ENCODE peak calls at places on chromosomes 13 and 19, in nine cellular contexts. Y is PC-3, V is GM23248, T is H1, D is neural progenitor cell, Q is fibroblast of lung, J is mesendoderm, O is colonic mucosa, U is kidney. L is an unnamed sample.

GRCh38 chr13:111516712-111517640 is 196.5 kb downstream of the TEX29 start:
- DNase-seq in Y (no peak), V (no peak), T (no peak), D (no peak), Q (no peak), J (no peak), O (no peak), U (peak), L (no peak)

GRCh38 chr13:98443329-98443728 is 133.6 kb downstream of the STK24 start:
- DNase-seq in Y (peak), V (peak), T (no peak), D (no peak), Q (peak), J (peak), O (no peak), U (peak), L (peak)

GRCh38 chr13:70203661-70204229 is 95.5 kb upstream of the KLHL1 start:
- DNase-seq in Y (peak), V (no peak), T (no peak), D (peak), Q (no peak), J (peak), O (no peak), U (no peak), L (no peak)

GRCh38 chr13:25840931-25841330 is 210.9 kb downstream of the SHISA2 start:
- DNase-seq in Y (peak), V (no peak), T (no peak), D (no peak), Q (no peak), J (peak), O (no peak), U (no peak), L (no peak)

GRCh38 chr19:44986389-44986788 is 14.9 kb upstream of the RELB start:
- DNase-seq in Y (no peak), V (no peak), T (no peak), D (no peak), Q (no peak), J (no peak), O (no peak), U (no peak), L (no peak)

GRCh38 chr19:22595918-22596341 is 38.2 kb upstream of the ZNF492 start:
- DNase-seq in Y (no peak), V (no peak), T (no peak), D (no peak), Q (no peak), J (no peak), O (no peak), U (no peak), L (no peak)

GRCh38 chr13:67844544-67844943 is 614.4 kb upstream of the PCDH9 start:
- DNase-seq in Y (peak), V (no peak), T (no peak), D (no peak), Q (peak), J (no peak), O (no peak), U (no peak), L (no peak)

GRCh38 chr19:31304877-31305312 is 44.3 kb downstream of the TSHZ3 start:
- DNase-seq in Y (no peak), V (no peak), T (no peak), D (no peak), Q (no peak), J (no peak), O (no peak), U (no peak), L (no peak)

GRCh38 chr19:4955274-4955673 is 13.6 kb upstream of the KDM4B start:
- DNase-seq in Y (no peak), V (no peak), T (no peak), D (no peak), Q (no peak), J (no peak), O (no peak), U (no peak), L (no peak)

GRCh38 chr19:10070730-10071446 is 15.2 kb upstream of the SHFL start:
- DNase-seq in Y (no peak), V (no peak), T (no peak), D (peak), Q (no peak), J (no peak), O (no peak), U (peak), L (no peak)

GRCh38 chr13:80979035-80979641 is 638.2 kb upstream of the SPRY2 start:
- DNase-seq in Y (peak), V (peak), T (peak), D (peak), Q (peak), J (peak), O (peak), U (no peak), L (peak)

GRCh38 chr19:12596927-12597548 is 13.6 kb downstream of the ZNF490 start:
- DNase-seq in Y (no peak), V (no peak), T (no peak), D (no peak), Q (no peak), J (no peak), O (no peak), U (no peak), L (no peak)

GRCh38 chr13:30872685-30873443 is 33.2 kb upstream of the MEDAG start:
- DNase-seq in Y (no peak), V (peak), T (no peak), D (peak), Q (peak), J (peak), O (no peak), U (no peak), L (no peak)
- H3K9ac ChIP-seq in Y (no peak), V (peak), T (no peak), D (no peak), Q (peak), J (peak), O (no peak), U (no peak), L (no peak)

GRCh38 chr19:47376589-47377144 is 27.6 kb downstream of the DHX34 start:
- DNase-seq in Y (no peak), V (no peak), T (no peak), D (no peak), Q (no peak), J (no peak), O (no peak), U (no peak), L (no peak)

GRCh38 chr19:47377801-47378200 is 28.7 kb downstream of the DHX34 start:
- DNase-seq in Y (no peak), V (no peak), T (no peak), D (no peak), Q (no peak), J (no peak), O (no peak), U (no peak), L (no peak)

GRCh38 chr19:47377208-47377701 is 28.1 kb downstream of the DHX34 start:
- DNase-seq in Y (no peak), V (no peak), T (no peak), D (no peak), Q (no peak), J (peak), O (no peak), U (no peak), L (no peak)

GRCh38 chr19:47374876-47375693 is 26.0 kb downstream of the DHX34 start:
- DNase-seq in Y (no peak), V (no peak), T (no peak), D (no peak), Q (no peak), J (no peak), O (no peak), U (no peak), L (no peak)

GRCh38 chr19:47375694-47376588 is 26.8 kb downstream of the DHX34 start:
- DNase-seq in Y (no peak), V (no peak), T (no peak), D (no peak), Q (no peak), J (no peak), O (no peak), U (no peak), L (no peak)
- H3K9ac ChIP-seq in Y (no peak), V (no peak), T (no peak), D (no peak), Q (no peak), J (no peak), O (no peak), U (no peak), L (no peak)

DNA sequence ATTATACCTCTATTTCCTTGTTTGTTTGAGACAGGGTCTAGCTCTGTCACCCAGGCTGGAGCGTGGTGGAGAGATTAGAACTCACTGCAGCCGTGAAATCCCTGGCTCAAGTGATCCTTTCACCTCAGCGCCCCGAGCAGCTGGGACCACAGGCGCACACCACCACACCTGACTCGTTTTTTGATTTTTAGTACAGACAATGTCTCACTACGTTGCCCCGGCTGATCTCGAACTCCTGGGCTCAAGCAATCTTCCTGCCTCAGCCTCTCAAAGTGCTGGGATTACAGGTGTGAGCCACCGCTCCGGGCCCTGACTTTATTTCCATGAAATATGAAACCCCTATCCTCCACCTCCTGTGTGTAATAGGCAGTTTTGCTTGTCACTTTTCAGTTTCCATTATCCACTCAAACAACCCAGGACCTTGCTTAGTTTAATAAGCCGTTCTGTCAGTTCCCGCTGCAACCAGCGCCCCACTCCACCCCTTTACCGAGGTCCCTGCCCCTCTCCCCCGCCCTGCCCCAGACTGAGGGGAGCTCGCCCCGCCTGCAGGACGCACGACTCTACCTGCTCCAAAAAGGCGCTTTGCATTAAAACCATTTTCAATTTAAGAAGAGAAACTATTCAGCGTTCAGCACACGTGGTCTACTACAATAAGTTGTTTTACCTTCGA is 16.9 kb downstream of the ZNF816 start:
- DNase-seq in Y (no peak), V (no peak), T (no peak), D (no peak), Q (no peak), J (no peak), O (no peak), U (no peak), L (no peak)
- H3K9ac ChIP-seq in Y (peak), V (no peak), T (no peak), D (no peak), Q (no peak), J (no peak), O (peak), U (no peak), L (no peak)

GRCh38 chr19:1183543-1184172 is 9.6 kb upstream of the SBNO2 start:
- DNase-seq in Y (peak), V (no peak), T (no peak), D (no peak), Q (peak), J (peak), O (peak), U (peak), L (no peak)
- H3K9ac ChIP-seq in Y (peak), V (no peak), T (no peak), D (no peak), Q (no peak), J (no peak), O (peak), U (no peak), L (peak)

DNA sequence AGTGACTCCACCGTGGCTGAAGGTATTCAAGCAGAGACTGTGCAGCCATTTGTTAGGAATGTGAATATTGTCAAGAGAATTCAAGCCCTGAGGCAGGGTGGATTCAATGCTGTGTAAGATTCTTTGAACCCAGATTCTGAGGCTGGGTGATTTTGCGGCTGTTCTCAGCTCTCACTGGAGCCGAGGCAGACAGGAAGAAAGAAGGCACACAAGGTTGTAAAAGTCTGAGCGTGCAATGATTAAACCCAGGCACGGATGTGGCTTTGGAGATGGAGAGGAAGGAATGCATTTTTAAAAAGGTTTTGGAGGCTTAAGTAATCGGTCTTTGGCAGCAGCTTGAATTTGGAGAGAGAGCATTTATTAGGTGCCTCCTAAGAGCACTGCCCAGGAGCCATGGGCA is 187.9 kb downstream of the KATNAL1 start:
- DNase-seq in Y (peak), V (peak), T (no peak), D (no peak), Q (peak), J (no peak), O (no peak), U (no peak), L (peak)
- H3K9ac ChIP-seq in Y (peak), V (peak), T (no peak), D (no peak), Q (no peak), J (no peak), O (peak), U (no peak), L (peak)

DNA sequence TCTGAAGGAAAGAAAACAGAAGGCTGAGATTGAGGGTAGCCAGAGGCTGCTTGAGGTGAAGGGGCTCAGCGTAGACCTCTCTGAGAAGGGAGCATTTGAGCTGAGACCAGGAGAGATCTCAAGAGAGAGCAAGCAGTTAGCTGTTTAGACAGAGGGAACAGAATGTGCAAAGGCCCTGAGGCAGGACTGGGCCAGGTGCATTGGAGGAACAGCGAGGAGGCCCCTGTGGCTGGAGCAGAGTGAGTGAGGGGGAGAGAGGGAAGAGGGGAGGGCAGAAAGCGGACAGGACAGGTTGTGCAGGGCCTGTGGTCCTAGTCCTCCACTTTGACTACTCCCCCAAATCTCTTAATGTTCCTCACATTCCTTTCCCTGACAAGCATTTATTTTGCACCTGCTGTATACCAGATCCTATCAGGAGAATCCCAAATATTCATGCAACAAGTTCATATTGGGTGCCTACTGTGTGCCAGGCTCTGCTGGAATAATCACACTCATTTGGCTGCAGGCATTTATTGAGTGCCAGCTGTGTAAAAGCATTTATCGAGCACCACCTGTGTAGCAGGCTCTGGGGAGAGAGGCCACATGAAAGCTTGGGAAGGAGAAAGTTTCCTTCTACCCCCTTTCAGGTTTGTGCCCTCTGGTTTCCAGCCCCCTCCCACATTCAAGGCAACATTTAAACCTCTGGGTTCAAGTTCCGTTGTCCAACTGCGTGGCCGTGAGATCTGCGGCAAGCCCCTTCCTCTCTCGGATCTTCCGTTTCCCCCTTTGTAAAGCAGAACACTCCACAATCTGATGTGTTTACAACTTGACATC is 36.5 kb downstream of the NFIC start:
- DNase-seq in Y (no peak), V (no peak), T (no peak), D (no peak), Q (no peak), J (no peak), O (no peak), U (no peak), L (no peak)
- H3K9ac ChIP-seq in Y (no peak), V (peak), T (no peak), D (no peak), Q (peak), J (no peak), O (no peak), U (peak), L (peak)

DNA sequence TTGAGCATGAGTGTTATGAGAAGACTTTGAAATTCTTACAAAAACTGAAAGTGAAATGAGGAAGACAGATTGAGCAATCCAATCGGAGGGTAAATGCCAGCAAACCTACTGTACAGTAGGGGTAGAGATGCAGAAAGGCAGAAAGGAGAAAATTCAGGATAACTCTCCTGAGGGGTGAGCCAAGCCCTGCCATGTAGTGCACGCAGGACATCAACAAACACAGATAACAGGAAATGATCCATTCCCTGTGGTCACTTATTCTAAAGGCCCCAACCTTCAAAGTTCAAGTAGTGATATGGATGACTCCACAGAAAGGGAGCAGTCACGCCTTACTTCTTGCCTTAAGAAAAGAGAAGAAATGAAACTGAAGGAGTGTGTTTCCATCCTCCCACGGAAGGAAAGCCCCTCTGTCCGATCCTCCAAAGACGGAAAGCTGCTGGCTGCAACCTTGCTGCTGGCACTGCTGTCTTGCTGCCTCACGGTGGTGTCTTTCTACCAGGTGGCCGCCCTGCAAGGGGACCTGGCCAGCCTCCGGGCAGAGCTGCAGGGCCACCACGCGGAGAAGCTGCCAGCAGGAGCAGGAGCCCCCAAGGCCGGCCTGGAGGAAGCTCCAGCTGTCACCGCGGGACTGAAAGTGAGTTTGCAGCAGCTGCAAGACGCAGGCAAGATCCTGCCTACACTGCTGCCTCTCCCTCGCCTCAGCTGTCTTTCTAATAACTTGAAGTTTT is at the start of gene TNFSF13B:
- DNase-seq in Y (no peak), V (peak), T (peak), D (peak), Q (peak), J (peak), O (peak), U (peak), L (no peak)
- H3K9ac ChIP-seq in Y (no peak), V (peak), T (no peak), D (no peak), Q (no peak), J (no peak), O (peak), U (no peak), L (no peak)

GRCh38 chr19:46306501-46306900 is 9.7 kb downstream of the HIF3A start:
- DNase-seq in Y (no peak), V (no peak), T (no peak), D (no peak), Q (no peak), J (no peak), O (no peak), U (no peak), L (no peak)

GRCh38 chr19:46299004-46299509 is 2.2 kb downstream of the HIF3A start:
- DNase-seq in Y (peak), V (peak), T (no peak), D (no peak), Q (peak), J (no peak), O (peak), U (peak), L (peak)

GRCh38 chr19:46299695-46300094 is 2.9 kb downstream of the HIF3A start:
- DNase-seq in Y (no peak), V (no peak), T (no peak), D (no peak), Q (no peak), J (no peak), O (peak), U (no peak), L (no peak)

GRCh38 chr19:46303702-46304397 is 7.0 kb downstream of the HIF3A start:
- DNase-seq in Y (no peak), V (peak), T (peak), D (peak), Q (no peak), J (peak), O (peak), U (peak), L (peak)

DNA sequence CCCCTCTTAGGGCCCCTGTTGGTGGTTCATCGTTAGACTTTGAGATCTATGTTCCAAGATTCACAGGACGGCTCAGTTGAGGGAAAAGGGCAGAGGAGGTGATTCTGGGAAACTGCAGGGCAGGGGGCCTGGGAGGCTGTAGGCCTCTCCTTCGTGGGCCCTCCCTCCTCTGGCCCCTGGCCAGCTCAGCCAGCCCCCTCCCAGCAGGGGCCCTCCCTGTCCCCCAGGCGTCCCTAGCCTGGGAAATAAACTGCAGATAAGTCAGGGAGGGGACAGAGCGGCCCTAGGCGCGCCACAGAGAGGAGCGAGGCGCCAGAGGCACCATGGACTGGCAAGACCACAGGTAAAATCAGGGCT is 6.5 kb downstream of the HIF3A start:
- DNase-seq in Y (no peak), V (no peak), T (no peak), D (no peak), Q (no peak), J (no peak), O (no peak), U (no peak), L (no peak)
- H3K9ac ChIP-seq in Y (no peak), V (no peak), T (peak), D (no peak), Q (no peak), J (peak), O (peak), U (no peak), L (no peak)

L was measured in keratinocyte.